ENCODE peak calls at places on chromosome 13, in ten cellular contexts. X, B, V, W, Q, R, P, H, C and N are unnamed samples.

GRCh38 chr13:77359171-77359570 is 32.3 kb upstream of the MYCBP2 start:
- DNase-seq in W (no peak), Q (no peak), B (peak), C (no peak), H (no peak), R (no peak), V (no peak), P (peak), X (no peak), N (no peak)

GRCh38 chr13:44549461-44549860 is 26.7 kb downstream of the TSC22D1 start:
- DNase-seq in B (peak), X (no peak), Q (no peak), R (no peak), V (no peak), H (no peak), W (no peak), P (no peak), C (no peak), N (no peak)

GRCh38 chr13:110716235-110716505 is 2.7 kb downstream of the ING1 start:
- DNase-seq in V (no peak), X (peak), H (peak), W (peak), C (no peak), B (no peak), Q (no peak), R (peak), P (peak), N (peak)

GRCh38 chr13:113034451-113035208 is 65.6 kb downstream of the MCF2L start:
- DNase-seq in R (peak), C (peak), H (peak), X (no peak), B (peak), V (no peak), Q (peak), P (peak), W (peak), N (peak)

GRCh38 chr13:95535243-95535642 is 17.3 kb upstream of the CLDN10 start:
- DNase-seq in X (no peak), H (no peak), Q (no peak), C (no peak), V (peak), R (peak), P (peak), W (peak), B (peak), N (no peak)

GRCh38 chr13:48891586-48891985 is 84.1 kb upstream of the FNDC3A start:
- DNase-seq in W (peak), H (no peak), Q (no peak), C (no peak), X (no peak), B (peak), R (peak), P (peak), V (no peak), N (no peak)

GRCh38 chr13:94154362-94154761 is 325.1 kb downstream of the DCT start:
- DNase-seq in Q (no peak), X (no peak), H (peak), P (peak), W (peak), C (no peak), R (peak), V (no peak), B (peak), N (no peak)

GRCh38 chr13:47949799-47950198 is 51.3 kb downstream of the SUCLA2 start:
- DNase-seq in Q (no peak), R (no peak), H (no peak), B (no peak), V (no peak), X (no peak), W (no peak), C (no peak), P (no peak), N (no peak)

GRCh38 chr13:110126391-110126961 is 180.5 kb downstream of the COL4A1 start:
- DNase-seq in P (peak), W (peak), V (no peak), R (peak), B (peak), Q (peak), X (no peak), H (no peak), C (peak), N (no peak)

GRCh38 chr13:111943229-111943795 is 123.6 kb upstream of the SOX1 start:
- DNase-seq in R (no peak), P (no peak), Q (no peak), B (no peak), H (peak), V (no peak), C (no peak), X (no peak), W (no peak), N (no peak)

GRCh38 chr13:21075303-21076264 is 14.2 kb upstream of the LATS2 start:
- DNase-seq in X (no peak), H (peak), Q (no peak), R (peak), C (peak), V (no peak), P (no peak), B (no peak), W (peak), N (no peak)

GRCh38 chr13:78258304-78258703 is 339.7 kb upstream of the EDNRB start:
- DNase-seq in Q (no peak), P (no peak), R (no peak), W (no peak), H (no peak), C (no peak), X (no peak), B (no peak), V (no peak), N (no peak)

GRCh38 chr13:50080856-50081105 is 65.5 kb downstream of the KCNRG start:
- DNase-seq in V (no peak), P (no peak), B (no peak), R (peak), W (peak), Q (peak), H (no peak), X (no peak), C (no peak), N (no peak)

GRCh38 chr13:109256866-109257760 is 529.3 kb downstream of the IRS2 start:
- DNase-seq in X (no peak), C (no peak), R (peak), W (peak), Q (no peak), B (peak), H (no peak), P (peak), V (no peak), N (no peak)

GRCh38 chr13:51960766-51961165 is 50.5 kb downstream of the ATP7B start:
- DNase-seq in C (no peak), Q (no peak), B (no peak), R (no peak), H (no peak), V (no peak), W (no peak), P (no peak), X (no peak), N (no peak)
- H3K4me3 ChIP-seq in C (no peak), Q (no peak), B (no peak), R (no peak), H (no peak), V (no peak), W (no peak), P (no peak), X (no peak), N (no peak)

GRCh38 chr13:30690282-30691188 is 44.8 kb upstream of the ALOX5AP start:
- DNase-seq in Q (no peak), R (peak), C (peak), H (peak), V (peak), W (peak), B (peak), X (peak), P (peak), N (peak)

GRCh38 chr13:30689752-30690151 is 45.6 kb upstream of the ALOX5AP start:
- DNase-seq in H (no peak), R (no peak), C (no peak), Q (no peak), P (no peak), X (no peak), W (no peak), B (no peak), V (no peak), N (no peak)

GRCh38 chr13:30681489-30682242 is 53.7 kb upstream of the ALOX5AP start:
- DNase-seq in Q (no peak), R (peak), B (peak), P (no peak), V (no peak), X (no peak), C (no peak), H (no peak), W (peak), N (no peak)

GRCh38 chr13:30685320-30685859 is 50.0 kb upstream of the ALOX5AP start:
- DNase-seq in X (no peak), R (no peak), W (no peak), V (no peak), Q (no peak), C (no peak), P (no peak), H (no peak), B (no peak), N (peak)

DNA sequence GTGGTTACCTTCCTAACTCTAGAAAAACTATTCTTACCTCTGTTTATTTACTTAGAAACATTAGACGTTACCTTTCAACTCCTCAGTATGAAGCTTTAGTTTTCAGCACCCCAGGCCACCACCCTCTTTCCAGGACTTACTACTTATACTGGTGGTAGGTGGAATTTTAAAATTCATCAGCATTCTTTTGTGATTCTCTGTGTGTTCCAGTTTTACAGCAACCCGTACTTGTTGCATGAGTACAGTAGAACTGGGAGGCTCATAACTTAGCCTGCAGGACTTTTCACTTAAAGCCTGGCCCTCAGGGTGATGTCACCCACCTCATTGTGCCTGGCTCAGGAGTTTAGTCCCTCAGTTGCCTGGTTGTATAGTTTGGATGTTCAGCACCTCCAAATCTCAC is 49.4 kb upstream of the ALOX5AP start:
- DNase-seq in C (no peak), B (no peak), Q (no peak), V (no peak), X (no peak), H (no peak), W (no peak), P (peak), R (no peak), N (no peak)
- H3K4me3 ChIP-seq in C (no peak), B (no peak), Q (no peak), V (no peak), X (no peak), H (no peak), W (no peak), P (no peak), R (no peak), N (no peak)

GRCh38 chr13:114123876-114124275 is 8.5 kb downstream of the RASA3 start:
- DNase-seq in C (no peak), Q (no peak), V (no peak), B (no peak), R (no peak), P (no peak), X (no peak), W (no peak), H (no peak), N (no peak)

GRCh38 chr13:114123448-114123847 is 9.0 kb downstream of the RASA3 start:
- DNase-seq in Q (no peak), B (no peak), V (no peak), X (no peak), P (no peak), R (no peak), C (no peak), W (no peak), H (no peak), N (no peak)

GRCh38 chr13:114124921-114125320 is 7.5 kb downstream of the RASA3 start:
- DNase-seq in W (peak), H (no peak), V (no peak), P (peak), B (peak), Q (no peak), C (no peak), R (peak), X (no peak), N (no peak)

GRCh38 chr13:114125589-114125988 is 6.8 kb downstream of the RASA3 start:
- DNase-seq in V (no peak), B (no peak), C (no peak), H (no peak), X (no peak), R (no peak), P (no peak), W (no peak), Q (no peak), N (no peak)

GRCh38 chr13:114124486-114124885 is 7.9 kb downstream of the RASA3 start:
- DNase-seq in Q (no peak), V (no peak), P (no peak), W (no peak), X (no peak), B (no peak), R (no peak), C (no peak), H (no peak), N (no peak)
- H3K4me3 ChIP-seq in Q (no peak), V (no peak), P (no peak), W (no peak), X (no peak), B (no peak), R (no peak), C (no peak), H (no peak), N (no peak)

DNA sequence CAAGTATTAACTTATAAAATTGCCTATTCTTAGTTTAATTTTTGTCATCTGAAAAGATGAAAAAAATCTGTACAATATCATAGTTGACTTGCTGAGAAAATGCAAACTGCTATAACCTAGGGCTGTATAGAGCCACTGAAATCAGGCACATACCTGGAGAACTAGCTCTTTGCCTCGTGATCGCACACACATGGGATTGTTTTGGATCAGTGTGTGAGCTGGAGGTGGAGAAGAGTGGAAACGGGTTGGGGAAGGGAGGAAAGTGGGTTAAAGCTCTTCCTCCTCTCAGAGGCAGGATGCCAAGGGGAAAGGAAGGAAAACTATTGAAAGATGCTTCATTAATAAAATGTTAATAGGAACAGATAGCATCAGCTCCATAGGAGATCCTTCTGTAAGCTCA is 2.7 kb downstream of the MTUS2 start:
- DNase-seq in H (no peak), P (no peak), Q (no peak), W (no peak), V (no peak), B (no peak), C (no peak), X (no peak), R (no peak), N (no peak)
- H3K4me3 ChIP-seq in H (no peak), P (no peak), Q (no peak), W (no peak), V (no peak), B (no peak), C (no peak), X (no peak), R (no peak), N (no peak)